ENCODE peak calls at places on chromosomes 4 and X, in eight cellular contexts. G is heart left ventricle, E is suprapubic skin, L is brain microvascular endothelial cell, P is sigmoid colon, J is mesendoderm, K is cardiac muscle cell, Q is stomach. V is an unnamed sample.
A peak's percentile ranks its signal among the peaks of the same experiment; 100 is the strongest.

GRCh38 chrX:123859409-123859827 is 435 bp upstream of the XIAP start:
- DNase-seq in G (no peak), E (no peak), L (no peak), P (no peak), J (no peak), K (no peak), Q (peak; percentile 76), V (no peak)

GRCh38 chrX:7412840-7413239 is 264.9 kb upstream of the PUDP start:
- DNase-seq in G (no peak), E (no peak), L (no peak), P (no peak), J (no peak), K (no peak), Q (no peak), V (no peak)

GRCh38 chr4:48963042-48963679 is 22.9 kb upstream of the CWH43 start:
- DNase-seq in G (peak; percentile 69), E (no peak), L (peak; percentile 82), P (peak; percentile 79), J (peak; percentile 88), K (peak; percentile 93), Q (peak; percentile 74), V (peak; percentile 71)

GRCh38 chr4:7430965-7431695 is 3.6 kb downstream of the PSAPL1 start:
- DNase-seq in G (peak; percentile 19), E (peak; percentile 68), L (no peak), P (peak; percentile 62), J (no peak), K (no peak), Q (peak; percentile 17), V (no peak)

GRCh38 chr4:128686032-128686465 is 123.5 kb upstream of the JADE1 start:
- DNase-seq in G (no peak), E (no peak), L (peak; percentile 13), P (no peak), J (no peak), K (peak; percentile 29), Q (no peak), V (no peak)

GRCh38 chr4:142016031-142016430 is 379.6 kb downstream of the IL15 start:
- DNase-seq in G (no peak), E (no peak), L (no peak), P (no peak), J (no peak), K (no peak), Q (no peak), V (no peak)

GRCh38 chr4:165971941-165972340 is 98.9 kb downstream of the TLL1 start:
- DNase-seq in G (no peak), E (no peak), L (no peak), P (no peak), J (no peak), K (no peak), Q (no peak), V (no peak)

GRCh38 chrX:106606583-106606982 is 5.2 kb upstream of the RADX start:
- DNase-seq in G (no peak), E (no peak), L (no peak), P (no peak), J (no peak), K (no peak), Q (no peak), V (no peak)

GRCh38 chr4:28357985-28358384 is 1497.3 kb downstream of the STIM2 start:
- DNase-seq in G (no peak), E (no peak), L (no peak), P (no peak), J (peak; percentile 71), K (peak; percentile 36), Q (no peak), V (no peak)

GRCh38 chr4:54277691-54278090 is 48.6 kb downstream of the PDGFRA start:
- DNase-seq in G (no peak), E (no peak), L (peak; percentile 72), P (no peak), J (no peak), K (peak; percentile 75), Q (no peak), V (no peak)

GRCh38 chr4:173334891-173335754 is 965 bp upstream of the HMGB2 start:
- DNase-seq in G (peak; percentile 59), E (no peak), L (peak; percentile 56), P (peak; percentile 77), J (peak; percentile 96), K (peak; percentile 85), Q (peak; percentile 53), V (peak; percentile 54)

GRCh38 chrX:110847334-110847733 is 51.7 kb upstream of the CHRDL1 start:
- DNase-seq in G (no peak), E (no peak), L (peak; percentile 63), P (no peak), J (peak; percentile 54), K (peak; percentile 66), Q (no peak), V (no peak)

GRCh38 chr4:11429646-11430045 is 952 bp upstream of the HS3ST1 start:
- DNase-seq in G (no peak), E (no peak), L (no peak), P (no peak), J (no peak), K (no peak), Q (peak; percentile 37), V (no peak)
- H3K27ac ChIP-seq in G (no peak overlapping the region), E (peak overlapping the region; percentile 58), L (no peak overlapping the region), P (peak overlapping the region; percentile 54), J (no peak overlapping the region), K (no peak overlapping the region), Q (peak overlapping the region; percentile 86), V (no peak overlapping the region)

GRCh38 chr4:1778642-1779392 is 14.3 kb upstream of the FGFR3 start:
- DNase-seq in G (no peak), E (no peak), L (no peak), P (no peak), J (no peak), K (no peak), Q (no peak), V (no peak)
- H3K27ac ChIP-seq in G (no peak overlapping the region), E (no peak overlapping the region), L (no peak overlapping the region), P (no peak overlapping the region), J (no peak overlapping the region), K (no peak overlapping the region), Q (no peak overlapping the region), V (no peak overlapping the region)

GRCh38 chr4:1211371-1211770 is 37.6 kb downstream of the CTBP1 start:
- DNase-seq in G (peak; percentile 19), E (peak; percentile 59), L (no peak), P (peak; percentile 61), J (no peak), K (no peak), Q (no peak), V (no peak)

GRCh38 chr4:1210971-1211370 is 38.0 kb downstream of the CTBP1 start:
- DNase-seq in G (peak; percentile 31), E (peak; percentile 65), L (no peak), P (peak; percentile 72), J (no peak), K (no peak), Q (no peak), V (no peak)

GRCh38 chr4:1209821-1210220 is 37.4 kb upstream of the SPON2 start:
- DNase-seq in G (peak; percentile 93), E (peak; percentile 85), L (no peak), P (peak; percentile 94), J (no peak), K (peak; percentile 95), Q (peak; percentile 52), V (peak; percentile 63)

GRCh38 chr4:1208970-1209704 is 36.8 kb upstream of the SPON2 start:
- DNase-seq in G (peak; percentile 38), E (peak; percentile 71), L (no peak), P (peak; percentile 73), J (no peak), K (peak; percentile 69), Q (no peak), V (no peak)

DNA sequence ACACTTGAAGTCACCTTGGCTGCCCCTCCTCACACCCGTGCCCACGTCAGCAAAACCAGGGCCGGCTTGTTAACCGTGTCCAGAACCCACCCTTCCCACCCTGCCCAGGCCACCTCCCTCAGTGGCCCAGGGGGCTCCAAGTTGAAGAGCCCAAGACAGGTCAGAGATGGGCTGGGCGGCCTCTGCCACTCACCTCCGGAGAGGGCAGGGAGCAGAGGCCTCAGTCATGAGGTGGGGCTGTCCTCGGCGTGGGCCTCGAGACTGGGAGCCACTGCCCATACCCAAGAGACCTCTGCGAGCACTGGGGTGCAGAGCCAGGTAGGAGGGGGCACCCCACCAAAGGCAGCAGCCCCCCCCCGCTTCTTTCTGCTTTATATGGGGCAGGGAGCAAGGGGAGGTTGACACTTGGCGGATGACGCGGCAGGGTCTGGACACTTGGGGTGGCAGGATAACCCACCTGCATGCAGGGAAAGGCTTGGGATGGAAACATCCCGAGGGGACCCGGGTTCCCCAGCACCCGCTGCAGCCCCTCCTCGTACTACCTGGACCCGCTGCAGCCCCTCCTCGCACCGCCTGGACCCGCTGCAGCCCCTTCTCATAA is 38.0 kb upstream of the SPON2 start:
- DNase-seq in G (peak; percentile 43), E (peak; percentile 78), L (no peak), P (peak; percentile 72), J (no peak), K (no peak), Q (no peak), V (no peak)
- H3K27ac ChIP-seq in G (peak overlapping the region; percentile 74), E (no peak overlapping the region), L (no peak overlapping the region), P (peak overlapping the region; percentile 79), J (no peak overlapping the region), K (peak overlapping the region; percentile 79), Q (peak overlapping the region; percentile 81), V (no peak overlapping the region)

DNA sequence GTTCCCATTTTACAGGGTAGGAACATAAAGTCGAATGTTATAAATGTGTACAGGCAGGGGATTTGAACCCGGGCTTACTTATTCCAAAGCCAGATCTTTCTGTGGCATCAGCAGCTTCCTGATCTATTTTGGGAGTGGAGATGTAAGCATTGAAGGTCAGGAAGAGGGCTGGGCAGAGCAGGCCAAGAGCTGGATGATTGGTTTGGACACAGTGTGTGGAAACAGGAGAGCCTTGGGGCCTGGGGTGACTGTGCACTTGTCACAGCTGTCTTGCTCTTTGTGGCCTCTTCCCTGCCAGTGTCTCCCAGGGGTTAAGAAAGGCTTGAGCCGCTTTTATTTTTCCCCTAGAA is 127.9 kb upstream of the ENPP6 start:
- DNase-seq in G (peak; percentile 87), E (no peak), L (no peak), P (peak; percentile 72), J (no peak), K (no peak), Q (no peak), V (no peak)
- H3K27ac ChIP-seq in G (peak overlapping the region; percentile 92), E (peak overlapping the region; percentile 47), L (no peak overlapping the region), P (peak overlapping the region; percentile 55), J (no peak overlapping the region), K (peak overlapping the region; percentile 24), Q (peak overlapping the region; percentile 88), V (peak overlapping the region; percentile 80)

GRCh38 chr4:25843340-25844097 is 19.3 kb downstream of the SEL1L3 start:
- DNase-seq in G (peak; percentile 43), E (no peak), L (no peak), P (peak; percentile 67), J (no peak), K (no peak), Q (peak; percentile 86), V (peak; percentile 45)
- H3K27ac ChIP-seq in G (no peak overlapping the region), E (no peak overlapping the region), L (no peak overlapping the region), P (no peak overlapping the region), J (no peak overlapping the region), K (no peak overlapping the region), Q (peak overlapping the region; percentile 68), V (peak overlapping the region; percentile 79)

GRCh38 chr4:78781086-78781630 is 5.0 kb downstream of the BMP2K start:
- DNase-seq in G (no peak), E (no peak), L (no peak), P (no peak), J (no peak), K (no peak), Q (no peak), V (no peak)
- H3K27ac ChIP-seq in G (no peak overlapping the region), E (no peak overlapping the region), L (no peak overlapping the region), P (no peak overlapping the region), J (no peak overlapping the region), K (no peak overlapping the region), Q (peak overlapping the region; percentile 21), V (no peak overlapping the region)

V was measured in lung.